ENCODE peak calls at places on chromosomes 6 and 20, in ten cellular contexts. K, V, F, Y, G, D, B, J, R and Z are unnamed samples.

GRCh38 chr6:166647896-166648295 is 20.8 kb upstream of the RPS6KA2 start:
- DNase-seq in K (no peak), V (no peak), F (no peak), Y (no peak), G (no peak), D (no peak), B (no peak), J (no peak), R (no peak), Z (no peak)

GRCh38 chr6:162140453-162140852 is 587.1 kb downstream of the PRKN start:
- DNase-seq in K (no peak), V (no peak), F (no peak), Y (no peak), G (no peak), D (no peak), B (no peak), J (no peak), R (no peak), Z (no peak)

GRCh38 chr20:19661717-19662637 is 96.1 kb upstream of the RIN2 start:
- DNase-seq in K (peak), V (peak), F (peak), Y (peak), G (peak), D (no peak), B (peak), J (peak), R (peak), Z (peak)

GRCh38 chr20:4721719-4722118 is at the start of gene PRND:
- DNase-seq in K (peak), V (no peak), F (no peak), Y (no peak), G (no peak), D (no peak), B (no peak), J (no peak), R (no peak), Z (no peak)

GRCh38 chr6:34062815-34063214 is 83.1 kb downstream of the GRM4 start:
- DNase-seq in K (no peak), V (no peak), F (no peak), Y (no peak), G (no peak), D (no peak), B (no peak), J (no peak), R (no peak), Z (no peak)

GRCh38 chr6:3438190-3439167 is 18.4 kb downstream of the SLC22A23 start:
- DNase-seq in K (no peak), V (no peak), F (no peak), Y (peak), G (peak), D (no peak), B (no peak), J (peak), R (no peak), Z (peak)

GRCh38 chr6:15114061-15114460 is 131.8 kb upstream of the JARID2 start:
- DNase-seq in K (no peak), V (no peak), F (no peak), Y (no peak), G (no peak), D (no peak), B (no peak), J (no peak), R (no peak), Z (no peak)

GRCh38 chr6:1906625-1907024 is 296.9 kb downstream of the FOXC1 start:
- DNase-seq in K (no peak), V (no peak), F (no peak), Y (no peak), G (no peak), D (no peak), B (no peak), J (no peak), R (no peak), Z (no peak)

GRCh38 chr6:169559001-169559441 is 142.8 kb downstream of the WDR27 start:
- DNase-seq in K (no peak), V (no peak), F (no peak), Y (peak), G (no peak), D (no peak), B (no peak), J (peak), R (no peak), Z (peak)

GRCh38 chr6:151036869-151037680 is 171.6 kb downstream of the MTHFD1L start:
- DNase-seq in K (no peak), V (peak), F (peak), Y (no peak), G (peak), D (no peak), B (no peak), J (no peak), R (peak), Z (no peak)

GRCh38 chr20:14879020-14879697 is 541.7 kb upstream of the FLRT3 start:
- DNase-seq in K (no peak), V (no peak), F (peak), Y (peak), G (peak), D (no peak), B (peak), J (peak), R (peak), Z (peak)

GRCh38 chr20:53937330-53937729 is 133.1 kb downstream of the BCAS1 start:
- DNase-seq in K (no peak), V (no peak), F (no peak), Y (no peak), G (no peak), D (no peak), B (no peak), J (no peak), R (no peak), Z (peak)

GRCh38 chr6:116220172-116220571 is 33.7 kb downstream of the TSPYL4 start:
- DNase-seq in K (no peak), V (no peak), F (no peak), Y (peak), G (peak), D (peak), B (no peak), J (peak), R (no peak), Z (no peak)

GRCh38 chr6:154683756-154684523 is 49.3 kb upstream of the SCAF8 start:
- DNase-seq in K (no peak), V (no peak), F (peak), Y (peak), G (peak), D (no peak), B (no peak), J (peak), R (no peak), Z (peak)

GRCh38 chr6:127516676-127517273 is 2.4 kb downstream of the MTCL3 start:
- DNase-seq in K (peak), V (peak), F (peak), Y (peak), G (peak), D (peak), B (no peak), J (no peak), R (no peak), Z (no peak)

GRCh38 chr20:57618091-57618765 is 2.0 kb downstream of the ZBP1 start:
- DNase-seq in K (no peak), V (peak), F (peak), Y (no peak), G (no peak), D (no peak), B (no peak), J (no peak), R (peak), Z (no peak)